ENCODE peak calls at places on chromosomes 16 and 17, in four cellular contexts. One of them, this sample, is unnamed. For H3K4me1, the result is how much of the 10 kb centered on the place peaks cover.

GRCh38 chr17:34670618-34671017 is 91.2 kb downstream of the TMEM132E start:
- DNase-seq in mucosa of descending colon: no peak
- DNase-seq in gastrocnemius medialis: no peak
- DNase-seq in left ventricle myocardium inferior: no peak
- DNase-seq in this sample: no peak

GRCh38 chr17:82561429-82562035 is 42.0 kb downstream of the FOXK2 start:
- DNase-seq in mucosa of descending colon: no peak
- DNase-seq in gastrocnemius medialis: no peak
- DNase-seq in left ventricle myocardium inferior: no peak
- DNase-seq in this sample: peak

GRCh38 chr16:85425061-85425662 is 188.0 kb upstream of the GSE1 start:
- DNase-seq in mucosa of descending colon: peak
- DNase-seq in gastrocnemius medialis: no peak
- DNase-seq in left ventricle myocardium inferior: peak
- DNase-seq in this sample: no peak

GRCh38 chr17:66980896-66981295 is 16.4 kb downstream of the CACNG4 start:
- DNase-seq in mucosa of descending colon: no peak
- DNase-seq in gastrocnemius medialis: no peak
- DNase-seq in left ventricle myocardium inferior: no peak
- DNase-seq in this sample: no peak

GRCh38 chr17:64020068-64020766 is at the start of gene ICAM2:
- DNase-seq in mucosa of descending colon: peak
- DNase-seq in gastrocnemius medialis: peak
- DNase-seq in left ventricle myocardium inferior: peak
- DNase-seq in this sample: peak

GRCh38 chr17:65362826-65363225 is 198.6 kb downstream of the AXIN2 start:
- DNase-seq in mucosa of descending colon: no peak
- DNase-seq in gastrocnemius medialis: no peak
- DNase-seq in left ventricle myocardium inferior: no peak
- DNase-seq in this sample: no peak

GRCh38 chr17:43015579-43015978 is 6.6 kb downstream of the VAT1 start:
- DNase-seq in mucosa of descending colon: no peak
- DNase-seq in gastrocnemius medialis: peak
- DNase-seq in left ventricle myocardium inferior: peak
- DNase-seq in this sample: peak

GRCh38 chr17:50660887-50661345 is 26.2 kb downstream of the ABCC3 start:
- DNase-seq in mucosa of descending colon: no peak
- DNase-seq in gastrocnemius medialis: no peak
- DNase-seq in left ventricle myocardium inferior: no peak
- DNase-seq in this sample: no peak

GRCh38 chr17:66549731-66550207 is 247.4 kb downstream of the PRKCA start:
- DNase-seq in mucosa of descending colon: no peak
- DNase-seq in gastrocnemius medialis: no peak
- DNase-seq in left ventricle myocardium inferior: no peak
- DNase-seq in this sample: peak

GRCh38 chr17:72366626-72367025 is 245.8 kb downstream of the SOX9 start:
- DNase-seq in mucosa of descending colon: no peak
- DNase-seq in gastrocnemius medialis: no peak
- DNase-seq in left ventricle myocardium inferior: no peak
- DNase-seq in this sample: no peak

GRCh38 chr16:4800290-4801041 is 2.0 kb downstream of the ROGDI start:
- DNase-seq in mucosa of descending colon: peak
- DNase-seq in gastrocnemius medialis: no peak
- DNase-seq in left ventricle myocardium inferior: peak
- DNase-seq in this sample: no peak

GRCh38 chr16:56339431-56340195 is 85.7 kb downstream of the AMFR start:
- DNase-seq in mucosa of descending colon: no peak
- DNase-seq in gastrocnemius medialis: no peak
- DNase-seq in left ventricle myocardium inferior: no peak
- DNase-seq in this sample: no peak

GRCh38 chr17:45313419-45313771 is 3.4 kb downstream of the MAP3K14 start:
- DNase-seq in mucosa of descending colon: no peak
- DNase-seq in gastrocnemius medialis: peak
- DNase-seq in left ventricle myocardium inferior: no peak
- DNase-seq in this sample: no peak

GRCh38 chr17:29079433-29079832 is 36.5 kb downstream of the PIPOX start:
- DNase-seq in mucosa of descending colon: no peak
- DNase-seq in gastrocnemius medialis: no peak
- DNase-seq in left ventricle myocardium inferior: no peak
- DNase-seq in this sample: no peak

GRCh38 chr17:61809816-61810392 is 53.4 kb downstream of the BRIP1 start:
- DNase-seq in mucosa of descending colon: no peak
- DNase-seq in gastrocnemius medialis: no peak
- DNase-seq in left ventricle myocardium inferior: no peak
- DNase-seq in this sample: no peak

GRCh38 chr16:57892041-57892440 is 78.9 kb downstream of the CNGB1 start:
- DNase-seq in mucosa of descending colon: no peak
- DNase-seq in gastrocnemius medialis: no peak
- DNase-seq in left ventricle myocardium inferior: no peak
- DNase-seq in this sample: no peak

GRCh38 chr17:57923182-57923872 is 31.9 kb downstream of the CUEDC1 start:
- DNase-seq in mucosa of descending colon: no peak
- DNase-seq in gastrocnemius medialis: no peak
- DNase-seq in left ventricle myocardium inferior: no peak
- DNase-seq in this sample: no peak

GRCh38 chr16:2985893-2986355 is 5.7 kb upstream of the PKMYT1 start:
- DNase-seq in mucosa of descending colon: no peak
- DNase-seq in gastrocnemius medialis: peak
- DNase-seq in left ventricle myocardium inferior: peak
- DNase-seq in this sample: peak

GRCh38 chr16:57039148-57039812 is 49.9 kb downstream of the NLRC5 start:
- DNase-seq in mucosa of descending colon: no peak
- DNase-seq in gastrocnemius medialis: no peak
- DNase-seq in left ventricle myocardium inferior: no peak
- DNase-seq in this sample: no peak

GRCh38 chr17:81508639-81509047 is 4.0 kb downstream of the ACTG1 start:
- DNase-seq in mucosa of descending colon: no peak
- DNase-seq in gastrocnemius medialis: no peak
- DNase-seq in left ventricle myocardium inferior: no peak
- DNase-seq in this sample: peak

GRCh38 chr16:75620326-75621169 is 2.5 kb downstream of the ADAT1 start:
- DNase-seq in mucosa of descending colon: no peak
- DNase-seq in gastrocnemius medialis: no peak
- DNase-seq in left ventricle myocardium inferior: no peak
- DNase-seq in this sample: no peak

DNA sequence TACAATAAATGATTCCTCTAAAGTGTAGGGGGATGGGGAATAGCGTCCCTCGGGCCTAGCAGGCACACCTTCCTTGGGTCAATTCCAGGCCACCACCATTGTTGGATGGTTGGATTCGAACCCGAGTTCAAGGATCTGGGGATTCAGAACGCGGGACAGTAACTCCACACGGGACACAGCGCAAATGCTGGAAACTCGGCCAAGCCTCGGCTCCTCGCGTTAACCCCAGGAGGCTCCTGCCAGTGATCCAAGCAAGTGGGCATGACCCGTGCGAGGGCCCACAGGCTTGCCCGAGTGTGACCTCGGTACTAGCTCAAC is 589 bp downstream of the B9D1 start:
- DNase-seq in mucosa of descending colon: no peak
- DNase-seq in gastrocnemius medialis: no peak
- DNase-seq in left ventricle myocardium inferior: no peak
- DNase-seq in this sample: no peak
- H3K4me1 ChIP-seq in mucosa of descending colon: under half
- H3K4me1 ChIP-seq in gastrocnemius medialis: under half
- H3K4me1 ChIP-seq in left ventricle myocardium inferior: under half
- H3K4me1 ChIP-seq in this sample: under half

GRCh38 chr16:12737563-12737962 is 66.1 kb downstream of the CPPED1 start:
- DNase-seq in mucosa of descending colon: no peak
- DNase-seq in gastrocnemius medialis: no peak
- DNase-seq in left ventricle myocardium inferior: no peak
- DNase-seq in this sample: no peak
- H3K4me1 ChIP-seq in mucosa of descending colon: under half
- H3K4me1 ChIP-seq in gastrocnemius medialis: under half
- H3K4me1 ChIP-seq in left ventricle myocardium inferior: under half
- H3K4me1 ChIP-seq in this sample: under half

GRCh38 chr17:2068101-2068518 is 13.2 kb downstream of the HIC1 start:
- DNase-seq in mucosa of descending colon: no peak
- DNase-seq in gastrocnemius medialis: no peak
- DNase-seq in left ventricle myocardium inferior: no peak
- DNase-seq in this sample: no peak

GRCh38 chr17:2068589-2069051 is 13.7 kb downstream of the HIC1 start:
- DNase-seq in mucosa of descending colon: no peak
- DNase-seq in gastrocnemius medialis: no peak
- DNase-seq in left ventricle myocardium inferior: no peak
- DNase-seq in this sample: no peak

GRCh38 chr17:2071024-2071385 is 16.1 kb downstream of the HIC1 start:
- DNase-seq in mucosa of descending colon: no peak
- DNase-seq in gastrocnemius medialis: no peak
- DNase-seq in left ventricle myocardium inferior: no peak
- DNase-seq in this sample: no peak

GRCh38 chr17:2071421-2072281 is 16.7 kb downstream of the HIC1 start:
- DNase-seq in mucosa of descending colon: no peak
- DNase-seq in gastrocnemius medialis: no peak
- DNase-seq in left ventricle myocardium inferior: peak
- DNase-seq in this sample: no peak

GRCh38 chr17:2070241-2071023 is 15.5 kb downstream of the HIC1 start:
- DNase-seq in mucosa of descending colon: no peak
- DNase-seq in gastrocnemius medialis: no peak
- DNase-seq in left ventricle myocardium inferior: no peak
- DNase-seq in this sample: peak
- H3K4me1 ChIP-seq in mucosa of descending colon: under half
- H3K4me1 ChIP-seq in gastrocnemius medialis: under half
- H3K4me1 ChIP-seq in left ventricle myocardium inferior: half or more
- H3K4me1 ChIP-seq in this sample: under half

GRCh38 chr17:13088666-13089065 is 70.8 kb upstream of the ELAC2 start:
- DNase-seq in mucosa of descending colon: no peak
- DNase-seq in gastrocnemius medialis: no peak
- DNase-seq in left ventricle myocardium inferior: no peak
- DNase-seq in this sample: no peak
- H3K4me1 ChIP-seq in mucosa of descending colon: under half
- H3K4me1 ChIP-seq in gastrocnemius medialis: under half
- H3K4me1 ChIP-seq in left ventricle myocardium inferior: under half
- H3K4me1 ChIP-seq in this sample: under half

DNA sequence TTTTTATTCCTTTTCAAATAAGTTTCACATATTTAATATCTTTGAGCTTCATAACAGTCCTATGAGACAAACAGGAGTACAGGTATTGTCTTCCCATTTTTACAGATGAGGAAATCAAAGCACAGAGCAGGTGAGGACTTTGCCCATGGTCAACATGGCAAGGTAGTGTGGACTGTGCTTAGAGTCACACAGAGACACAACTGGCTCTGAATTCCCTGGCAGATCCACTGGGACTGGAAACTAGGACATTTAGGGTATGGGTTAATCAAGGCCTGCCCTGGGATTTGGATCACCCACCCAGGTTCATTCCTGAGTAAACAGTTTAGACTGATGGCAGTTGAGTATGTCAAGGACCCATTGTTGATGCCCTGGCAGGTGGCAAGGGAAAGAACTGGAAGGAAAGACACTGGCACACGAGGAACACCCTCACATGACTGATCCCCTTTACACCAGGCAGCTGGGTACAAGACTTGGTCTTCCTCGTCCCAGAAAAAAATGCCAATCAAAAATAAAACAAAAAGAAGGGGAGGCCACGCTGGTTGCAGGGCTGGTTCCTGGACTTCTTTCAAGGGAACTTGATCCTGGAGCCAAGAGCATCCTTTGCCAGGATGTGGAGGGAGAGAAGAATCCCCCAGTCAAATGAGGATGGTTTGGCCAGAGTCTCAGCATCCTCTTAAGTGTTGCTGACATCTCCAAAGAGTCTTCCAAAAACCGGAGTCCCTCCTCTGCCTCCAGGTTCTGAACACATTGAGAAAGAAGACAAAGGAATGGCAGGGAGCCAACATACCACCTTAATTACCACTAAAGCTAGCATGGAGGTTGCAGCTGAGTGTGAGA is 34.9 kb downstream of the CHD9 start:
- DNase-seq in mucosa of descending colon: peak
- DNase-seq in gastrocnemius medialis: peak
- DNase-seq in left ventricle myocardium inferior: no peak
- DNase-seq in this sample: no peak
- H3K4me1 ChIP-seq in mucosa of descending colon: half or more
- H3K4me1 ChIP-seq in gastrocnemius medialis: half or more
- H3K4me1 ChIP-seq in left ventricle myocardium inferior: half or more
- H3K4me1 ChIP-seq in this sample: under half

GRCh38 chr17:39701784-39702422 is 2.0 kb downstream of the ERBB2 start:
- DNase-seq in mucosa of descending colon: no peak
- DNase-seq in gastrocnemius medialis: no peak
- DNase-seq in left ventricle myocardium inferior: no peak
- DNase-seq in this sample: no peak
- H3K4me1 ChIP-seq in mucosa of descending colon: half or more
- H3K4me1 ChIP-seq in gastrocnemius medialis: half or more
- H3K4me1 ChIP-seq in left ventricle myocardium inferior: half or more
- H3K4me1 ChIP-seq in this sample: under half

This sample was measured in endodermal cell.